ENCODE peak calls at places on chromosomes 7 and 10, in seven cellular contexts. S, X, H, N, A, U and K are unnamed samples.

GRCh38 chr7:73899731-73900142 is 38.8 kb downstream of the TMEM270 start:
- DNase-seq in H (peak), A (no peak), X (no peak), U (peak), N (peak), S (no peak), K (no peak)

GRCh38 chr7:24323961-24324480 is 40.0 kb downstream of the NPY start:
- DNase-seq in H (no peak), S (no peak), U (no peak), X (no peak), N (no peak), A (no peak), K (no peak)

GRCh38 chr7:24251568-24251967 is 32.4 kb upstream of the NPY start:
- DNase-seq in H (no peak), A (no peak), N (no peak), U (no peak), X (no peak), S (no peak), K (no peak)

GRCh38 chr7:136652635-136653370 is 215.6 kb upstream of the CHRM2 start:
- DNase-seq in H (no peak), S (no peak), X (no peak), N (no peak), A (no peak), U (no peak), K (no peak)

GRCh38 chr7:25098096-25099046 is 26.7 kb downstream of the CYCS start:
- DNase-seq in N (peak), X (peak), S (peak), U (peak), A (peak), H (peak), K (no peak)

GRCh38 chr7:66564045-66564444 is 64.6 kb upstream of the KCTD7 start:
- DNase-seq in U (no peak), X (no peak), S (no peak), H (no peak), A (no peak), N (no peak), K (no peak)

GRCh38 chr7:19009241-19009935 is 108.0 kb downstream of the TWIST1 start:
- DNase-seq in H (no peak), U (no peak), S (no peak), A (no peak), X (peak), N (no peak), K (no peak)

GRCh38 chr7:114141415-114141814 is 222.6 kb upstream of the PPP1R3A start:
- DNase-seq in N (no peak), S (no peak), U (no peak), A (no peak), H (no peak), X (no peak), K (no peak)

GRCh38 chr10:13587367-13587766 is 602 bp downstream of the PRPF18 start:
- DNase-seq in U (no peak), H (no peak), A (no peak), X (peak), S (no peak), N (no peak), K (no peak)

GRCh38 chr7:32062150-32062549 is 8.1 kb downstream of the PDE1C start:
- DNase-seq in H (no peak), U (peak), X (peak), A (peak), N (no peak), S (peak), K (no peak)

GRCh38 chr10:122255509-122256301 is 15.4 kb upstream of the BTBD16 start:
- DNase-seq in X (no peak), A (no peak), H (no peak), S (no peak), N (no peak), U (no peak), K (no peak)

GRCh38 chr10:13942030-13942429 is 355.3 kb downstream of the PRPF18 start:
- DNase-seq in S (no peak), U (no peak), H (no peak), N (no peak), X (no peak), A (no peak), K (no peak)

GRCh38 chr7:34153680-34154270 is 248.4 kb downstream of the BMPER start:
- DNase-seq in N (no peak), S (no peak), A (no peak), X (peak), H (no peak), U (no peak), K (no peak)

GRCh38 chr10:91162050-91162494 is 58.4 kb upstream of the PCGF5 start:
- DNase-seq in A (peak), S (peak), U (no peak), X (peak), N (no peak), H (no peak), K (no peak)

GRCh38 chr7:28458732-28459131 is 46.4 kb downstream of the CREB5 start:
- DNase-seq in H (no peak), X (no peak), A (no peak), S (no peak), U (no peak), N (no peak), K (no peak)

GRCh38 chr10:77104459-77104980 is 533.1 kb downstream of the KCNMA1 start:
- DNase-seq in U (no peak), A (no peak), H (peak), S (peak), X (peak), N (peak), K (no peak)

GRCh38 chr7:117478796-117479479 is 887 bp upstream of the CFTR start:
- DNase-seq in X (peak), N (no peak), H (no peak), A (no peak), U (no peak), S (no peak), K (no peak)

GRCh38 chr7:117484988-117485655 is 5.3 kb downstream of the CFTR start:
- DNase-seq in N (no peak), S (no peak), U (no peak), X (no peak), A (no peak), H (no peak), K (no peak)

GRCh38 chr7:117479480-117480224 is at the start of gene CFTR:
- DNase-seq in X (no peak), S (peak), N (no peak), A (peak), H (no peak), U (peak), K (no peak)

GRCh38 chr7:117480978-117481377 is 1.2 kb downstream of the CFTR start:
- DNase-seq in A (no peak), H (no peak), X (peak), S (no peak), U (no peak), N (no peak), K (no peak)
- TF ChIP-seq CTCF in A (no peak), H (no peak), X (peak), S (no peak), U (no peak), N (peak), K (peak)

GRCh38 chr7:521221-522070 is 1.8 kb upstream of the PDGFA start:
- DNase-seq in N (no peak), U (peak), A (peak), H (no peak), X (no peak), S (peak), K (no peak)
- H3K4me3 ChIP-seq in N (no peak), U (peak), A (peak), H (peak), X (peak), S (peak), K (peak)

GRCh38 chr7:77542895-77543294 is 5.8 kb downstream of the PTPN12 start:
- DNase-seq in S (no peak), U (no peak), H (no peak), A (no peak), N (no peak), X (no peak), K (no peak)

GRCh38 chr7:77542399-77542798 is 5.3 kb downstream of the PTPN12 start:
- DNase-seq in X (no peak), A (no peak), H (no peak), S (no peak), N (no peak), U (no peak), K (no peak)

GRCh38 chr7:77538908-77539212 is 1.8 kb downstream of the PTPN12 start:
- DNase-seq in X (peak), A (no peak), N (no peak), S (no peak), U (no peak), H (no peak), K (no peak)

GRCh38 chr7:77538186-77538907 is 1.3 kb downstream of the PTPN12 start:
- DNase-seq in S (peak), A (peak), U (peak), X (peak), H (peak), N (peak), K (peak)

DNA sequence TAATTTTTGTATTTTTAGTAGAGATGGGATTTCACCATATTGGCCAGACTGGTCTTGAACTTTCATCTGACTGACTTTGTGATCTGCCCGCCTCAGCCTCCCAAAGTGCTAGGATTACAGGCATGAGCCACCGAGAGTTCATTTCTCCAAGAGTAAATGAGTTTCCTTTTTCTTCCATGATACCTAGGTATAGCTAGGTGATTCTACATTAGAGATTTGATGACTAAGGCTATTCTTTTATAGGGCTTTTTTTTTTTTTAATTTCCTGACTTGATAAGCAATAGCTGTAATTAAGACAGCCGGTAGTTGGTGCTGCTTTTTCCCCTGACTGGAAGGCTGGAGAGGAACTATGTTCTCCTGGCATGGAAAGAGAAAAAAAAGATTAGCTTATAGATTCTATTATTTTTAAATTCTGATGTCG is 3.3 kb downstream of the PTPN12 start:
- DNase-seq in X (no peak), S (no peak), N (no peak), H (no peak), U (no peak), A (no peak), K (no peak)
- TF ChIP-seq CTCF in X (no peak), S (no peak), N (no peak), H (no peak), U (no peak), A (no peak), K (no peak)

DNA sequence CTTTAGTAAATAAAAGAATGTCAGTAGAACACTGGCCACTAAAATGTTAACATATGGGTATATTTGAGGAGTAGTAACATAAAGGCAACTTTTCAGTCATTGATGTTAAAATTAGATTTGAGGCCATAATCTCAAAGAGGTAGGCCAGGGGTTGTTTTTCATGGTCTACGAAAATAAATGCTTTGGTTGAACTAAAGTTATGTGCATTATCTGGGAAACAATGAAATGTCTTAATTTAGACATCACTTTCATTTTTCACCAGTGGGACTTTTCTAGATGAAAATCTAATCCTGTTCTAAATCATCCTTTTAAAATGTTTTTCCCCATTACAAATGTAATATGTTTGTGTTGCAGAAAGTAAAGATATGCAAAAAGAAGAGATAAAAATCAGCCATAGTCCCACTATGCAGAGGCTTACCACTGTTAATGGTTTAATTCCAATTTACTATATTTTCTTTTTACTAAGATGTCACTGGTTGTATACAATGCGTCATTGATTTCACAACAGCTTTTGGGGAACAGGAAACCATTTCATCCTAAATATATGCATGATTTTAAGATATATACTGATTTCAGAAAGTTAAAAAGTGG is 64.3 kb downstream of the ARID5B start:
- DNase-seq in N (no peak), H (no peak), S (no peak), X (no peak), A (no peak), U (no peak), K (no peak)
- H3K4me3 ChIP-seq in N (no peak), H (no peak), S (no peak), X (no peak), A (no peak), U (no peak), K (no peak)